ENCODE peak calls at places on chromosomes 11 and 22, in nine cellular contexts. One of them, this sample, is unnamed.

GRCh38 chr11:69651834-69652620 is 11.1 kb downstream of the CCND1 start:
- DNase-seq in RWPE1: no peak
- DNase-seq in AG09319: no peak
- DNase-seq in body of pancreas: no peak
- DNase-seq in omental fat pad: no peak
- DNase-seq in fibroblast of mammary gland: no peak
- DNase-seq in AG10803: no peak
- DNase-seq in neural crest cell: no peak
- DNase-seq in keratinocyte: no peak
- DNase-seq in this sample: no peak

GRCh38 chr11:9461068-9461759 is 402 bp downstream of the ZNF143 start:
- DNase-seq in neural crest cell: peak
- DNase-seq in body of pancreas: peak
- DNase-seq in omental fat pad: peak
- DNase-seq in RWPE1: peak
- DNase-seq in fibroblast of mammary gland: peak
- DNase-seq in AG09319: peak
- DNase-seq in AG10803: peak
- DNase-seq in keratinocyte: no peak
- DNase-seq in this sample: peak

GRCh38 chr22:27489265-27489675 is 312.3 kb downstream of the MN1 start:
- DNase-seq in fibroblast of mammary gland: peak
- DNase-seq in omental fat pad: no peak
- DNase-seq in RWPE1: no peak
- DNase-seq in AG09319: no peak
- DNase-seq in body of pancreas: peak
- DNase-seq in neural crest cell: no peak
- DNase-seq in AG10803: no peak
- DNase-seq in keratinocyte: no peak
- DNase-seq in this sample: no peak

GRCh38 chr22:25623310-25623734 is 58.8 kb downstream of the GRK3 start:
- DNase-seq in RWPE1: no peak
- DNase-seq in neural crest cell: no peak
- DNase-seq in omental fat pad: no peak
- DNase-seq in keratinocyte: no peak
- DNase-seq in fibroblast of mammary gland: no peak
- DNase-seq in AG10803: no peak
- DNase-seq in body of pancreas: no peak
- DNase-seq in AG09319: no peak
- DNase-seq in this sample: no peak

GRCh38 chr11:95115597-95115996 is 26.0 kb downstream of the ENDOD1 start:
- DNase-seq in fibroblast of mammary gland: no peak
- DNase-seq in neural crest cell: no peak
- DNase-seq in omental fat pad: no peak
- DNase-seq in body of pancreas: no peak
- DNase-seq in AG09319: no peak
- DNase-seq in keratinocyte: no peak
- DNase-seq in RWPE1: no peak
- DNase-seq in AG10803: no peak
- DNase-seq in this sample: no peak

GRCh38 chr22:17884951-17885350 is 110.7 kb upstream of the BID start:
- DNase-seq in RWPE1: no peak
- DNase-seq in fibroblast of mammary gland: no peak
- DNase-seq in body of pancreas: no peak
- DNase-seq in keratinocyte: no peak
- DNase-seq in omental fat pad: no peak
- DNase-seq in neural crest cell: no peak
- DNase-seq in AG09319: no peak
- DNase-seq in AG10803: no peak
- DNase-seq in this sample: no peak

GRCh38 chr11:94507485-94507884 is 4.8 kb upstream of the C11orf97 start:
- DNase-seq in RWPE1: no peak
- DNase-seq in AG10803: no peak
- DNase-seq in neural crest cell: no peak
- DNase-seq in omental fat pad: no peak
- DNase-seq in AG09319: no peak
- DNase-seq in keratinocyte: no peak
- DNase-seq in fibroblast of mammary gland: peak
- DNase-seq in body of pancreas: no peak
- DNase-seq in this sample: no peak

GRCh38 chr11:70636659-70637058 is 238.3 kb downstream of the CTTN start:
- DNase-seq in AG10803: no peak
- DNase-seq in neural crest cell: no peak
- DNase-seq in fibroblast of mammary gland: no peak
- DNase-seq in omental fat pad: no peak
- DNase-seq in keratinocyte: no peak
- DNase-seq in body of pancreas: no peak
- DNase-seq in RWPE1: no peak
- DNase-seq in AG09319: no peak
- DNase-seq in this sample: no peak

GRCh38 chr11:130150790-130151189 is 8.8 kb upstream of the ST14 start:
- DNase-seq in RWPE1: no peak
- DNase-seq in AG09319: no peak
- DNase-seq in AG10803: no peak
- DNase-seq in keratinocyte: no peak
- DNase-seq in omental fat pad: no peak
- DNase-seq in neural crest cell: no peak
- DNase-seq in fibroblast of mammary gland: no peak
- DNase-seq in body of pancreas: no peak
- DNase-seq in this sample: no peak

GRCh38 chr22:20853236-20853660 is 5.4 kb downstream of the PI4KA start:
- DNase-seq in keratinocyte: no peak
- DNase-seq in body of pancreas: no peak
- DNase-seq in omental fat pad: no peak
- DNase-seq in fibroblast of mammary gland: no peak
- DNase-seq in RWPE1: no peak
- DNase-seq in AG10803: no peak
- DNase-seq in AG09319: no peak
- DNase-seq in neural crest cell: no peak
- DNase-seq in this sample: no peak

GRCh38 chr11:17519031-17519430 is 25.2 kb downstream of the USH1C start:
- DNase-seq in AG10803: no peak
- DNase-seq in neural crest cell: no peak
- DNase-seq in body of pancreas: no peak
- DNase-seq in keratinocyte: no peak
- DNase-seq in AG09319: no peak
- DNase-seq in RWPE1: no peak
- DNase-seq in omental fat pad: no peak
- DNase-seq in fibroblast of mammary gland: no peak
- DNase-seq in this sample: no peak

GRCh38 chr11:120096756-120097191 is 41.1 kb downstream of the TRIM29 start:
- DNase-seq in body of pancreas: no peak
- DNase-seq in fibroblast of mammary gland: no peak
- DNase-seq in keratinocyte: no peak
- DNase-seq in AG09319: no peak
- DNase-seq in RWPE1: no peak
- DNase-seq in AG10803: no peak
- DNase-seq in neural crest cell: no peak
- DNase-seq in omental fat pad: no peak
- DNase-seq in this sample: no peak

GRCh38 chr11:6404341-6405038 is 14.2 kb downstream of the SMPD1 start:
- DNase-seq in neural crest cell: no peak
- DNase-seq in AG10803: peak
- DNase-seq in body of pancreas: no peak
- DNase-seq in AG09319: no peak
- DNase-seq in omental fat pad: no peak
- DNase-seq in keratinocyte: no peak
- DNase-seq in fibroblast of mammary gland: peak
- DNase-seq in RWPE1: no peak
- DNase-seq in this sample: no peak

GRCh38 chr11:130454495-130455262 is 6.2 kb downstream of the ADAMTS15 start:
- DNase-seq in AG09319: no peak
- DNase-seq in RWPE1: no peak
- DNase-seq in neural crest cell: no peak
- DNase-seq in body of pancreas: no peak
- DNase-seq in fibroblast of mammary gland: peak
- DNase-seq in keratinocyte: no peak
- DNase-seq in omental fat pad: no peak
- DNase-seq in AG10803: no peak
- DNase-seq in this sample: no peak

GRCh38 chr22:24803064-24803542 is 2.9 kb upstream of the SGSM1 start:
- DNase-seq in body of pancreas: peak
- DNase-seq in AG10803: peak
- DNase-seq in keratinocyte: peak
- DNase-seq in omental fat pad: peak
- DNase-seq in RWPE1: peak
- DNase-seq in AG09319: no peak
- DNase-seq in neural crest cell: peak
- DNase-seq in fibroblast of mammary gland: peak
- DNase-seq in this sample: no peak

GRCh38 chr11:65615950-65616574 is 486 bp downstream of the PCNX3 start:
- DNase-seq in omental fat pad: no peak
- DNase-seq in RWPE1: no peak
- DNase-seq in body of pancreas: no peak
- DNase-seq in AG10803: no peak
- DNase-seq in AG09319: no peak
- DNase-seq in fibroblast of mammary gland: no peak
- DNase-seq in neural crest cell: no peak
- DNase-seq in keratinocyte: no peak
- DNase-seq in this sample: no peak

GRCh38 chr11:70899616-70900015 is 352.8 kb downstream of the SHANK2 start:
- DNase-seq in AG09319: no peak
- DNase-seq in RWPE1: no peak
- DNase-seq in body of pancreas: no peak
- DNase-seq in omental fat pad: no peak
- DNase-seq in keratinocyte: no peak
- DNase-seq in fibroblast of mammary gland: no peak
- DNase-seq in AG10803: no peak
- DNase-seq in neural crest cell: no peak
- DNase-seq in this sample: no peak

GRCh38 chr11:18526130-18526520 is 617 bp downstream of the TSG101 start:
- DNase-seq in body of pancreas: no peak
- DNase-seq in AG10803: no peak
- DNase-seq in keratinocyte: no peak
- DNase-seq in neural crest cell: no peak
- DNase-seq in omental fat pad: no peak
- DNase-seq in fibroblast of mammary gland: no peak
- DNase-seq in RWPE1: no peak
- DNase-seq in AG09319: no peak
- DNase-seq in this sample: no peak

GRCh38 chr11:68140496-68141246 is 19.5 kb upstream of the CHKA start:
- DNase-seq in AG09319: no peak
- DNase-seq in RWPE1: no peak
- DNase-seq in neural crest cell: no peak
- DNase-seq in fibroblast of mammary gland: no peak
- DNase-seq in keratinocyte: no peak
- DNase-seq in omental fat pad: no peak
- DNase-seq in AG10803: no peak
- DNase-seq in body of pancreas: peak
- DNase-seq in this sample: no peak

GRCh38 chr11:30568933-30569332 is 17.2 kb downstream of the MPPED2 start:
- DNase-seq in omental fat pad: no peak
- DNase-seq in keratinocyte: no peak
- DNase-seq in RWPE1: no peak
- DNase-seq in body of pancreas: no peak
- DNase-seq in AG09319: no peak
- DNase-seq in fibroblast of mammary gland: no peak
- DNase-seq in neural crest cell: no peak
- DNase-seq in AG10803: no peak
- DNase-seq in this sample: no peak

DNA sequence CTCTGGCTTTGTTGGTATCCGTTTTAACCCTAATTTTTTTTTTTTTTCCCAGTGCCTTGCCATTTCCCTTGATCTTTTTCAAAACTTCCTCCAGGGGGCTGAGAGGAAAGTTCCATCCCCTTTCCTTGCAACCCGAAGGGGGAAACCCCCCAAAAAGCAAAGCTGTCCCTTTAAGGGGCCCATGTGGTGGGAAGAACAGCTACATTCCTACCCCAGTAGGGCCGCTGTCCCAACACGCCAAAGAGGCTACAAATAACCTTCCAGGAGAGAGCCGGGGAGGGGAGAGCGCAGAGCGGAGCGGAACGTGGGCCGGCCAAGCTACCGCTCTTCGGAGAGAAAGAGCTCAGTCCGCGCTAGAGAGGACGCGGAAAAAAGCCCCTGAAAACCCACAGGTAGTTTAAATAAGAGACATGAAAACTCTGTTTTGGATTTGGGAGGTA is 1.7 kb downstream of the LRP4 start:
- DNase-seq in omental fat pad: no peak
- DNase-seq in body of pancreas: peak
- DNase-seq in AG10803: peak
- DNase-seq in RWPE1: peak
- DNase-seq in fibroblast of mammary gland: peak
- DNase-seq in AG09319: no peak
- DNase-seq in keratinocyte: no peak
- DNase-seq in neural crest cell: peak
- DNase-seq in this sample: no peak
- TF ChIP-seq CTCF in omental fat pad: no peak
- TF ChIP-seq CTCF in body of pancreas: no peak
- TF ChIP-seq CTCF in AG10803: peak
- TF ChIP-seq CTCF in RWPE1: no peak
- TF ChIP-seq CTCF in fibroblast of mammary gland: peak
- TF ChIP-seq CTCF in AG09319: peak
- TF ChIP-seq CTCF in keratinocyte: peak
- TF ChIP-seq CTCF in neural crest cell: peak
- TF ChIP-seq CTCF in this sample: peak

GRCh38 chr11:83493918-83494317 is 207.8 kb upstream of the CCDC90B start:
- DNase-seq in AG10803: no peak
- DNase-seq in keratinocyte: no peak
- DNase-seq in neural crest cell: no peak
- DNase-seq in AG09319: no peak
- DNase-seq in fibroblast of mammary gland: no peak
- DNase-seq in omental fat pad: no peak
- DNase-seq in body of pancreas: peak
- DNase-seq in RWPE1: no peak
- DNase-seq in this sample: no peak
- TF ChIP-seq CTCF in AG10803: no peak
- TF ChIP-seq CTCF in keratinocyte: no peak
- TF ChIP-seq CTCF in neural crest cell: no peak
- TF ChIP-seq CTCF in AG09319: no peak
- TF ChIP-seq CTCF in fibroblast of mammary gland: no peak
- TF ChIP-seq CTCF in omental fat pad: no peak
- TF ChIP-seq CTCF in body of pancreas: no peak
- TF ChIP-seq CTCF in RWPE1: no peak
- TF ChIP-seq CTCF in this sample: no peak

DNA sequence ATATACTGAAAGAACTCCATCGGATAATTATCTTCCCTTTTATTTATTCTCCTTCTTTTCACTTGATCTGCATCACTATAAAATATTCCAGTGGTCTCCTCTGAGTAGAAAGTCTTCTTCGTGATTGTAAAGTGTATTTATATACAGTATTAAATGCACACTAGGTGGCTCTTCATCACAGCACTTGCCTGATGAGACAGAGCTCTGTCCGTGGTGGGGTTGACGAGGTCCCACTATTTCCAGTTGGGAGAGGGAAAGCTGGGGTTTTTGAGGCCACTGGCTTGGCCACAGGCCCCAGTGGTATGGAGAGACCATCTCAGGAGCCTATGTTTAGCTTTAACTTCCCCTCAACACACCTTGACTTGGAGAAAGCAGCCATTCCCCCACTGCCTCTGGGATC is 31.6 kb upstream of the ZBTB16 start:
- DNase-seq in omental fat pad: no peak
- DNase-seq in AG09319: no peak
- DNase-seq in neural crest cell: no peak
- DNase-seq in keratinocyte: no peak
- DNase-seq in fibroblast of mammary gland: peak
- DNase-seq in AG10803: no peak
- DNase-seq in RWPE1: no peak
- DNase-seq in body of pancreas: no peak
- DNase-seq in this sample: no peak
- TF ChIP-seq CTCF in omental fat pad: no peak
- TF ChIP-seq CTCF in AG09319: no peak
- TF ChIP-seq CTCF in neural crest cell: no peak
- TF ChIP-seq CTCF in keratinocyte: no peak
- TF ChIP-seq CTCF in fibroblast of mammary gland: peak
- TF ChIP-seq CTCF in AG10803: no peak
- TF ChIP-seq CTCF in RWPE1: no peak
- TF ChIP-seq CTCF in body of pancreas: no peak
- TF ChIP-seq CTCF in this sample: peak

GRCh38 chr11:26285593-26285992 is 46.3 kb upstream of the ANO3 start:
- DNase-seq in AG10803: no peak
- DNase-seq in AG09319: no peak
- DNase-seq in RWPE1: no peak
- DNase-seq in neural crest cell: no peak
- DNase-seq in body of pancreas: no peak
- DNase-seq in keratinocyte: no peak
- DNase-seq in omental fat pad: no peak
- DNase-seq in fibroblast of mammary gland: no peak
- DNase-seq in this sample: no peak
- TF ChIP-seq CTCF in AG10803: no peak
- TF ChIP-seq CTCF in AG09319: no peak
- TF ChIP-seq CTCF in RWPE1: no peak
- TF ChIP-seq CTCF in neural crest cell: no peak
- TF ChIP-seq CTCF in body of pancreas: no peak
- TF ChIP-seq CTCF in keratinocyte: no peak
- TF ChIP-seq CTCF in omental fat pad: no peak
- TF ChIP-seq CTCF in fibroblast of mammary gland: no peak
- TF ChIP-seq CTCF in this sample: no peak